ENCODE peak calls at places on chromosomes 12 and 14, in four cellular contexts. D is GM23338, M is K562, N is psoas muscle. L is an unnamed sample.
A peak's percentile ranks its signal among the peaks of the same experiment; 100 is the strongest.

GRCh38 chr12:94813314-94813713 is 163.0 kb upstream of the TMCC3 start:
- DNase-seq in N (no peak), M (no peak), D (peak; percentile 28), L (no peak)

GRCh38 chr12:101969-102878 is 35.7 kb downstream of the IQSEC3 start:
- DNase-seq in N (no peak), D (peak; percentile 47), M (peak; percentile 59), L (no peak)

GRCh38 chr14:103696027-103696402 is 19.2 kb downstream of the XRCC3 start:
- DNase-seq in M (no peak), N (no peak), D (no peak), L (no peak)

GRCh38 chr12:64663019-64663418 is 52.7 kb downstream of the RASSF3 start:
- DNase-seq in D (no peak), M (no peak), N (no peak), L (no peak)

GRCh38 chr12:12294215-12295005 is 27.6 kb upstream of the LRP6 start:
- DNase-seq in D (peak; percentile 32), M (no peak), N (no peak), L (no peak)

GRCh38 chr12:67457799-67458680 is 188.9 kb downstream of the CAND1 start:
- DNase-seq in N (no peak), M (peak; percentile 19), D (peak; percentile 21), L (no peak)

GRCh38 chr12:78278706-78279105 is 448.0 kb downstream of the NAV3 start:
- DNase-seq in M (no peak), N (no peak), D (no peak), L (no peak)

GRCh38 chr12:58425481-58426392 is 484.4 kb downstream of the ATP23 start:
- DNase-seq in M (no peak), D (peak; percentile 65), N (peak; percentile 32), L (no peak)

GRCh38 chr14:65103150-65103760 is 938 bp upstream of the MAX start:
- DNase-seq in N (no peak), M (no peak), D (peak; percentile 42), L (peak; percentile 37)

GRCh38 chr12:111455448-111456320 is 50.0 kb downstream of the SH2B3 start:
- DNase-seq in M (no peak), N (no peak), D (no peak), L (no peak)

GRCh38 chr12:118922405-118922804 is 58.9 kb upstream of the SRRM4 start:
- DNase-seq in N (no peak), M (no peak), D (peak; percentile 76), L (no peak)

GRCh38 chr12:13606290-13606689 is 375.1 kb downstream of the GRIN2B start:
- DNase-seq in M (no peak), N (no peak), D (peak; percentile 60), L (no peak)

GRCh38 chr14:61048640-61049039 is 67.6 kb downstream of the SLC38A6 start:
- DNase-seq in D (no peak), M (no peak), N (no peak), L (no peak)

GRCh38 chr14:58200480-58200841 is 512 bp downstream of the ACTR10 start:
- DNase-seq in N (no peak), D (no peak), M (no peak), L (no peak)

GRCh38 chr14:53190938-53191337 is 37.8 kb upstream of the DDHD1 start:
- DNase-seq in N (no peak), D (no peak), M (no peak), L (no peak)

GRCh38 chr14:102964152-102964730 is 41.8 kb downstream of the AMN start:
- DNase-seq in D (no peak), N (no peak), M (no peak), L (no peak)

GRCh38 chr14:83260751-83261150 is 1727.1 kb upstream of the SEL1L start:
- DNase-seq in M (no peak), N (no peak), D (no peak), L (no peak)

GRCh38 chr12:14691560-14691959 is 4.8 kb downstream of the GUCY2C start:
- DNase-seq in N (no peak), D (no peak), M (no peak), L (peak; percentile 60)

GRCh38 chr14:90522585-90523191 is 125.9 kb downstream of the CALM1 start:
- DNase-seq in D (no peak), N (peak; percentile 74), M (no peak), L (peak; percentile 62)

GRCh38 chr12:3002636-3003035 is 43.4 kb downstream of the TEAD4 start:
- DNase-seq in N (peak; percentile 58), D (no peak), M (no peak), L (no peak)

GRCh38 chr14:78029471-78030372 is 140.5 kb upstream of the NRXN3 start:
- DNase-seq in N (no peak), D (peak; percentile 75), M (peak; percentile 23), L (no peak)

GRCh38 chr12:6026998-6027397 is 81.9 kb upstream of the ANO2 start:
- DNase-seq in M (no peak), N (no peak), D (no peak), L (no peak)

GRCh38 chr12:54991161-54991991 is 6.8 kb upstream of the TESPA1 start:
- DNase-seq in M (no peak), D (no peak), N (no peak), L (no peak)

GRCh38 chr12:124538194-124539082 is 29.0 kb downstream of the NCOR2 start:
- DNase-seq in M (no peak), N (peak; percentile 51), D (no peak), L (peak; percentile 68)

GRCh38 chr14:79820866-79821535 is 390.3 kb downstream of the DIO2 start:
- DNase-seq in D (no peak), N (no peak), M (no peak), L (no peak)

GRCh38 chr14:32259368-32260013 is 56.4 kb upstream of the RNU6-8 start:
- DNase-seq in M (peak; percentile 54), N (no peak), D (peak; percentile 34), L (peak; percentile 30)

GRCh38 chr14:53793790-53794560 is 162.7 kb downstream of the BMP4 start:
- DNase-seq in D (no peak), N (peak; percentile 58), M (no peak), L (no peak)

GRCh38 chr12:132117558-132117875 is 26.6 kb downstream of the DDX51 start:
- DNase-seq in M (peak; percentile 59), D (peak; percentile 65), N (no peak), L (peak; percentile 37)

GRCh38 chr12:62856454-62856853 is 78.5 kb downstream of the PPM1H start:
- DNase-seq in N (no peak), D (no peak), M (no peak), L (no peak)

GRCh38 chr12:22380029-22380428 is 45.5 kb upstream of the ST8SIA1 start:
- DNase-seq in N (no peak), M (peak; percentile 18), D (no peak), L (no peak)

GRCh38 chr12:389138-390096 is at the start of gene KDM5A:
- DNase-seq in D (peak; percentile 97), N (peak; percentile 94), M (peak; percentile 85), L (peak; percentile 91)

GRCh38 chr14:92004062-92004461 is 35.8 kb downstream of the TRIP11 start:
- DNase-seq in N (no peak), M (no peak), D (no peak), L (no peak)

GRCh38 chr14:21101802-21102413 is 1.0 kb downstream of the TMEM253 start:
- DNase-seq in N (no peak), M (peak; percentile 36), D (no peak), L (no peak)

GRCh38 chr12:53948650-53949593 is 5.8 kb upstream of the HOXC12 start:
- DNase-seq in N (no peak), D (no peak), M (peak; percentile 79), L (no peak)

GRCh38 chr14:95896628-95897027 is 20.0 kb downstream of the TUNAR start:
- DNase-seq in N (no peak), D (peak; percentile 52), M (no peak), L (no peak)

GRCh38 chr12:103799504-103800251 is 41.4 kb downstream of the NT5DC3 start:
- DNase-seq in D (peak; percentile 19), M (no peak), N (no peak), L (peak; percentile 54)

GRCh38 chr14:22231022-22231421 is 358.0 kb downstream of the DAD1 start:
- DNase-seq in D (no peak), N (no peak), M (no peak), L (no peak)

GRCh38 chr14:54902143-54902520 is 494 bp downstream of the GCH1 start:
- DNase-seq in N (peak; percentile 79), M (peak; percentile 41), D (peak; percentile 92), L (peak; percentile 69)

GRCh38 chr12:122886851-122887816 is 8.8 kb downstream of the VPS37B start:
- DNase-seq in M (peak; percentile 77), D (no peak), N (no peak), L (no peak)

GRCh38 chr12:121538699-121539061 is 42.1 kb downstream of the KDM2B start:
- DNase-seq in N (no peak), D (peak; percentile 72), M (no peak), L (peak; percentile 24)
- TF ChIP-seq CTCF in N (no peak), D (no peak), M (no peak), L (no peak)

DNA sequence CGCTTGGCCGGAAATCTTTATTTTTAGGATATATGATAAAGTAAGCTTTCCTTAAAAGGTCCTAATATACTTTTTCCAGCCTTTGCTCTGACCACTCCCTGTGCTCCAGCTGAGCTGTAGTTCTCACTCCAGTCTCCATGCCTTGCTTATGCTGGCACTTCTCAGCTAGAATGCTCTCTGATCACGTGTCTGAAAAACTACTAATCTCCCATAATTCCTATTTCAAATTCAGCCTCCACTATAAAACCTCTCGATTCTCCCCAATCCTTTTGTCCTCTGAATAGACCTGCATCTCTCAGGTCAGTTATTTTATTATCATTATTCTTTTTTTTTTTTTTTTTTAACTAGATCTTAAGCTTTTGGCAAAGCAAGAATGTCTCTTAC is 3.7 kb downstream of the BIN2 start:
- DNase-seq in D (no peak), N (no peak), M (no peak), L (no peak)
- H3K4me1 ChIP-seq in D (peaks cover 19% of the 10 kb centered on the region), N (no peaks in the 10 kb centered on the region), M (peaks cover 33% of the 10 kb centered on the region), L (no peaks in the 10 kb centered on the region)

GRCh38 chr14:24349742-24350141 is 10.0 kb upstream of the RIPK3 start:
- DNase-seq in D (no peak), M (no peak), N (no peak), L (no peak)
- TF ChIP-seq CTCF in D (no peak), M (no peak), N (no peak), L (no peak)

GRCh38 chr12:27361372-27361771 is 28.7 kb downstream of the BMAL2 start:
- DNase-seq in M (no peak), N (no peak), D (no peak), L (no peak)
- H3K4me1 ChIP-seq in M (no peaks in the 10 kb centered on the region), N (no peaks in the 10 kb centered on the region), D (no peaks in the 10 kb centered on the region), L (no peaks in the 10 kb centered on the region)

GRCh38 chr14:36028218-36028617 is 148.3 kb downstream of the PTCSC3 start:
- DNase-seq in D (peak; percentile 69), M (no peak), N (no peak), L (no peak)
- TF ChIP-seq CTCF in D (peak; percentile 61), M (no peak), N (no peak), L (no peak)

GRCh38 chr12:31877884-31878283 is 81.3 kb upstream of the RESF1 start:
- DNase-seq in N (no peak), M (no peak), D (no peak), L (no peak)
- H3K4me1 ChIP-seq in N (no peaks in the 10 kb centered on the region), M (no peaks in the 10 kb centered on the region), D (peaks cover 23% of the 10 kb centered on the region), L (no peaks in the 10 kb centered on the region)

L was measured in adrenal gland.